ENCODE peak calls at places on chromosomes 13 and 19, in four cellular contexts. T is AG09309, W is cardiac muscle cell, A is cardiac fibroblast. H is an unnamed sample.

GRCh38 chr13:102838982-102839381 is 6.8 kb upstream of the ERCC5 start:
- DNase-seq in A (no peak), T (no peak), W (no peak), H (no peak)

GRCh38 chr13:81133066-81133465 is 792.1 kb upstream of the SPRY2 start:
- DNase-seq in T (no peak), W (peak), A (no peak), H (no peak)

GRCh38 chr13:34246511-34246910 is 428.6 kb downstream of the RFC3 start:
- DNase-seq in T (no peak), W (peak), A (peak), H (no peak)

GRCh38 chr19:23699521-23699860 is 12.5 kb upstream of the ZNF675 start:
- DNase-seq in T (no peak), A (no peak), W (no peak), H (no peak)

GRCh38 chr13:45416521-45417125 is 1.6 kb downstream of the SLC25A30 start:
- DNase-seq in W (no peak), A (no peak), T (no peak), H (no peak)

GRCh38 chr13:73096173-73097117 is 37.6 kb downstream of the KLF5 start:
- DNase-seq in A (no peak), W (no peak), T (no peak), H (no peak)

GRCh38 chr13:113121928-113122420 is 625 bp upstream of the F10 start:
- DNase-seq in T (no peak), W (no peak), A (no peak), H (no peak)

GRCh38 chr19:51654783-51655182 is 8.2 kb upstream of the SIGLEC14 start:
- DNase-seq in A (no peak), T (no peak), W (no peak), H (no peak)

GRCh38 chr19:1455336-1456120 is 5.6 kb downstream of the APC2 start:
- DNase-seq in W (peak), T (no peak), A (peak), H (no peak)

GRCh38 chr19:36436531-36436930 is 18.1 kb upstream of the ZFP82 start:
- DNase-seq in W (peak), T (no peak), A (no peak), H (no peak)

GRCh38 chr19:57815247-57816075 is 748 bp upstream of the ZNF552 start:
- DNase-seq in W (no peak), T (no peak), A (no peak), H (no peak)

GRCh38 chr19:28710278-28710677 is 502.7 kb downstream of the UQCRFS1 start:
- DNase-seq in W (peak), T (peak), A (peak), H (peak)

GRCh38 chr19:5567971-5568407 is 236 bp upstream of the TINCR start:
- DNase-seq in A (no peak), W (no peak), T (no peak), H (no peak)

GRCh38 chr13:56755181-56755580 is 385.5 kb upstream of the PRR20A start:
- DNase-seq in T (no peak), W (peak), A (no peak), H (no peak)

GRCh38 chr13:113919761-113920160 is 54.1 kb downstream of the C13orf46 start:
- DNase-seq in W (no peak), T (no peak), A (no peak), H (no peak)

GRCh38 chr19:6577410-6578125 is 13.4 kb downstream of the CD70 start:
- DNase-seq in T (no peak), W (no peak), A (no peak), H (no peak)

GRCh38 chr13:89726690-89727435 is 1620.6 kb upstream of the MIR17HG start:
- DNase-seq in W (peak), A (peak), T (no peak), H (no peak)

GRCh38 chr19:38478273-38478971 is 44.9 kb downstream of the RYR1 start:
- DNase-seq in W (peak), A (no peak), T (no peak), H (no peak)

GRCh38 chr13:79663977-79664636 is 183.2 kb downstream of the NDFIP2 start:
- DNase-seq in W (no peak), A (no peak), T (no peak), H (no peak)

GRCh38 chr13:79659161-79659560 is 178.2 kb downstream of the NDFIP2 start:
- DNase-seq in T (no peak), W (peak), A (peak), H (no peak)

GRCh38 chr13:79660361-79660760 is 179.4 kb downstream of the NDFIP2 start:
- DNase-seq in T (no peak), W (no peak), A (no peak), H (no peak)

GRCh38 chr13:79663420-79663819 is 182.5 kb downstream of the NDFIP2 start:
- DNase-seq in W (no peak), A (no peak), T (no peak), H (no peak)

GRCh38 chr13:79662882-79663281 is 181.9 kb downstream of the NDFIP2 start:
- DNase-seq in W (peak), A (peak), T (no peak), H (no peak)
- TF ChIP-seq CTCF in W (no peak), A (no peak), T (no peak), H (no peak)

GRCh38 chr13:94416454-94417080 is 62.9 kb downstream of the DCT start:
- DNase-seq in W (peak), T (no peak), A (peak), H (no peak)
- TF ChIP-seq CTCF in W (peak), T (peak), A (peak), H (peak)

GRCh38 chr13:67156718-67157049 is 73.5 kb downstream of the PCDH9 start:
- DNase-seq in W (no peak), T (no peak), A (no peak), H (no peak)
- TF ChIP-seq CTCF in W (no peak), T (no peak), A (no peak), H (no peak)

GRCh38 chr19:18518639-18519038 is 3.2 kb downstream of the ELL start:
- DNase-seq in T (no peak), A (no peak), W (no peak), H (no peak)
- TF ChIP-seq CTCF in T (no peak), A (no peak), W (no peak), H (no peak)

H was measured in AG09319.